ENCODE peak calls at places on chromosomes 6 and 20, in four cellular contexts. P is putamen; X is stimulated activated naive CD8-positive, alpha-beta T cell treated with anti-CD3 and anti-CD28 coated beads, Interleukin-15, Interleukin-2, amounts not matched to agents 100 U/mL and 50 U/mL, for 24 hours; C is LHCN-M2. O is an unnamed sample.

GRCh38 chr6:107244742-107245470 is 129.6 kb upstream of the BEND3 start:
- DNase-seq in X (no peak), P (no peak), C (no peak), O (no peak)

GRCh38 chr20:34604980-34605788 is 46.7 kb downstream of the MAP1LC3A start:
- DNase-seq in X (no peak), C (peak; percentile 12), P (no peak), O (no peak)

GRCh38 chr6:125151715-125152114 is 1.9 kb upstream of the TPD52L1 start:
- DNase-seq in C (no peak), P (no peak), X (no peak), O (no peak)

GRCh38 chr6:78910611-78911134 is 43.3 kb downstream of the IRAK1BP1 start:
- DNase-seq in X (peak; percentile 43), P (peak; percentile 16), C (no peak), O (no peak)

GRCh38 chr6:111985202-111985731 is 68.6 kb upstream of the CCN6 start:
- DNase-seq in X (no peak), P (no peak), C (peak; percentile 96), O (peak; percentile 50)

GRCh38 chr6:155635416-155635815 is 179.8 kb upstream of the NOX3 start:
- DNase-seq in C (no peak), P (no peak), X (no peak), O (no peak)

GRCh38 chr20:17648782-17649730 is 33.0 kb downstream of the RRBP1 start:
- DNase-seq in X (peak; percentile 54), P (no peak), C (no peak), O (no peak)

GRCh38 chr20:62190639-62191411 is 8.0 kb downstream of the MTG2 start:
- DNase-seq in P (no peak), X (no peak), C (no peak), O (no peak)

GRCh38 chr6:66538548-66539135 is 831.6 kb upstream of the EYS start:
- DNase-seq in C (no peak), X (no peak), P (peak; percentile 40), O (no peak)

GRCh38 chr20:44601801-44602204 is 19.4 kb downstream of the PKIG start:
- DNase-seq in P (peak; percentile 72), X (no peak), C (no peak), O (no peak)

GRCh38 chr6:64170326-64170725 is 534.7 kb downstream of the PHF3 start:
- DNase-seq in C (no peak), X (no peak), P (no peak), O (no peak)

GRCh38 chr6:148358196-148358785 is 15.7 kb downstream of the SASH1 start:
- DNase-seq in X (no peak), P (no peak), C (peak; percentile 31), O (no peak)

GRCh38 chr20:61924211-61924857 is 141.3 kb downstream of the TAF4 start:
- DNase-seq in P (no peak), C (no peak), X (no peak), O (no peak)

GRCh38 chr6:156720739-156721714 is 56.2 kb upstream of the ARID1B start:
- DNase-seq in C (no peak), X (no peak), P (no peak), O (no peak)

GRCh38 chr6:118354641-118355040 is 193.5 kb upstream of the PLN start:
- DNase-seq in C (no peak), X (no peak), P (no peak), O (no peak)

GRCh38 chr20:37411408-37412306 is 65.7 kb downstream of the SRC start:
- DNase-seq in X (peak; percentile 27), P (no peak), C (no peak), O (no peak)

GRCh38 chr6:20238688-20239587 is 26.7 kb upstream of the MBOAT1 start:
- DNase-seq in C (no peak), P (no peak), X (no peak), O (no peak)

GRCh38 chr6:137903933-137904821 is 37.1 kb downstream of the TNFAIP3 start:
- DNase-seq in C (peak; percentile 5), X (peak; percentile 62), P (no peak), O (no peak)

GRCh38 chr6:116057766-116058165 is 2.9 kb downstream of the FRK start:
- DNase-seq in X (no peak), P (no peak), C (no peak), O (no peak)

GRCh38 chr6:85419046-85419759 is 30.7 kb upstream of the NT5E start:
- DNase-seq in X (no peak), P (no peak), C (no peak), O (peak; percentile 59)

GRCh38 chr6:34350100-34350936 is 42.2 kb downstream of the NUDT3 start:
- DNase-seq in P (no peak), C (peak; percentile 64), X (no peak), O (no peak)

GRCh38 chr6:27133281-27134227 is 113.9 kb upstream of the PRSS16 start:
- DNase-seq in P (no peak), C (no peak), X (peak; percentile 79), O (peak; percentile 74)

GRCh38 chr6:136323431-136324112 is 33.9 kb upstream of the BCLAF1 start:
- DNase-seq in C (no peak), P (no peak), X (no peak), O (no peak)

GRCh38 chr6:105795913-105796517 is 290.1 kb upstream of the PRDM1 start:
- DNase-seq in X (no peak), P (no peak), C (no peak), O (no peak)

GRCh38 chr6:36716476-36717093 is 19.0 kb downstream of the RAB44 start:
- DNase-seq in C (no peak), X (no peak), P (no peak), O (no peak)

GRCh38 chr20:40547492-40548129 is 141.4 kb downstream of the MAFB start:
- DNase-seq in C (no peak), P (no peak), X (no peak), O (no peak)

GRCh38 chr20:24153101-24154040 is 164.8 kb upstream of the GGTLC1 start:
- DNase-seq in P (peak; percentile 33), C (no peak), X (no peak), O (no peak)

GRCh38 chr6:170080828-170081368 is 210.0 kb downstream of the DLL1 start:
- DNase-seq in P (no peak), X (no peak), C (no peak), O (no peak)

GRCh38 chr20:19735446-19735845 is 22.6 kb upstream of the RIN2 start:
- DNase-seq in X (peak; percentile 14), P (peak; percentile 75), C (peak; percentile 92), O (no peak)

GRCh38 chr20:7585126-7585679 is 355.1 kb downstream of the HAO1 start:
- DNase-seq in P (no peak), C (no peak), X (no peak), O (no peak)

GRCh38 chr6:37059344-37060194 is 54.1 kb downstream of the FGD2 start:
- DNase-seq in X (peak; percentile 27), P (no peak), C (peak; percentile 96), O (no peak)

GRCh38 chr6:79127660-79128059 is 49.6 kb upstream of the PHIP start:
- DNase-seq in X (no peak), C (no peak), P (no peak), O (no peak)

GRCh38 chr20:37937686-37938085 is 34.8 kb downstream of the VSTM2L start:
- DNase-seq in X (no peak), P (no peak), C (no peak), O (no peak)

GRCh38 chr20:51076841-51077543 is 54.1 kb upstream of the KCNG1 start:
- DNase-seq in P (no peak), C (no peak), X (no peak), O (no peak)

GRCh38 chr6:227812-228338 is 64.4 kb upstream of the DUSP22 start:
- DNase-seq in C (no peak), X (no peak), P (no peak), O (no peak)

GRCh38 chr6:21001736-21002135 is 467.5 kb downstream of the CDKAL1 start:
- DNase-seq in C (no peak), P (no peak), X (no peak), O (no peak)

GRCh38 chr6:139126255-139126654 is 8.6 kb upstream of the HECA start:
- DNase-seq in P (no peak), C (peak; percentile 90), X (no peak), O (peak; percentile 74)

GRCh38 chr20:57476073-57476526 is 48.8 kb downstream of the CTCFL start:
- DNase-seq in C (no peak), X (peak; percentile 25), P (no peak), O (peak; percentile 64)

GRCh38 chr6:14282326-14282725 is 164.8 kb downstream of the CD83 start:
- DNase-seq in P (no peak), C (no peak), X (no peak), O (no peak)